ENCODE peak calls at places on chromosomes 16 and 17, in eight cellular contexts. P is NCI-H345; I is brain microvascular endothelial cell; Z is activated T-helper 1 cell treated with anti-CD3 and anti-CD28 coated beads, Interleukin-2, amount 50 U/mL, for 16 hours; D is adipocyte; G is BE2C; J is AG04450; Q is NCI-H2081. B is an unnamed sample.

GRCh38 chr17:50346313-50347086 is 574 bp downstream of the XYLT2 start:
- DNase-seq in Q (no peak), Z (peak), I (no peak), D (peak), P (peak), J (no peak), G (no peak), B (no peak)

GRCh38 chr17:79353548-79353947 is 257.3 kb downstream of the RBFOX3 start:
- DNase-seq in J (no peak), G (no peak), P (no peak), Z (no peak), I (no peak), D (no peak), Q (no peak), B (no peak)

GRCh38 chr17:64750891-64751677 is 89.0 kb upstream of the SMURF2 start:
- DNase-seq in G (no peak), D (no peak), J (no peak), Z (no peak), Q (no peak), P (no peak), I (no peak), B (no peak)

GRCh38 chr16:86664518-86665318 is 86.4 kb downstream of the FOXL1 start:
- DNase-seq in G (no peak), I (peak), Z (peak), Q (no peak), J (peak), P (no peak), D (peak), B (no peak)

GRCh38 chr16:543301-544164 is 16.0 kb downstream of the CAPN15 start:
- DNase-seq in Q (no peak), I (no peak), G (peak), Z (no peak), P (no peak), J (no peak), D (no peak), B (no peak)

GRCh38 chr17:74736423-74737298 is at the start of gene RAB37:
- DNase-seq in Z (no peak), J (no peak), G (peak), D (peak), Q (no peak), I (no peak), P (no peak), B (peak)

GRCh38 chr17:16900288-16900882 is 71.5 kb downstream of the TNFRSF13B start:
- DNase-seq in I (no peak), P (no peak), D (no peak), Z (no peak), J (no peak), G (no peak), Q (no peak), B (no peak)

GRCh38 chr17:76497979-76498885 is 3.0 kb downstream of the RHBDF2 start:
- DNase-seq in I (peak), D (peak), Z (no peak), P (no peak), Q (no peak), J (peak), G (peak), B (no peak)

GRCh38 chr16:79286646-79287423 is 313.7 kb downstream of the MAF start:
- DNase-seq in D (no peak), Q (peak), G (no peak), P (peak), Z (no peak), I (no peak), J (no peak), B (no peak)

GRCh38 chr17:72887917-72888316 is 204.6 kb downstream of the SLC39A11 start:
- DNase-seq in Z (no peak), J (no peak), P (no peak), Q (no peak), I (no peak), D (peak), G (no peak), B (no peak)

GRCh38 chr17:7651959-7652658 is 1.4 kb downstream of the ATP1B2 start:
- DNase-seq in I (no peak), G (no peak), J (no peak), Q (no peak), P (no peak), Z (no peak), D (no peak), B (no peak)

GRCh38 chr16:22284637-22285515 is 12.3 kb upstream of the POLR3E start:
- DNase-seq in D (peak), J (peak), I (peak), Z (no peak), G (no peak), P (no peak), Q (no peak), B (no peak)

GRCh38 chr16:50269061-50269705 is 2.8 kb downstream of the ADCY7 start:
- DNase-seq in G (no peak), D (no peak), P (no peak), Z (no peak), I (no peak), J (no peak), Q (no peak), B (no peak)

GRCh38 chr17:63113167-63113566 is 147.1 kb downstream of the TANC2 start:
- DNase-seq in J (no peak), Q (no peak), G (no peak), D (no peak), Z (no peak), I (no peak), P (no peak), B (no peak)

GRCh38 chr16:73396556-73396955 is 348.6 kb upstream of the ZFHX3 start:
- DNase-seq in I (no peak), J (no peak), Z (no peak), Q (no peak), D (no peak), G (no peak), P (no peak), B (no peak)

GRCh38 chr16:3716831-3717234 is 491 bp downstream of the TRAP1 start:
- DNase-seq in Z (no peak), G (peak), P (peak), Q (peak), J (no peak), D (peak), I (peak), B (no peak)

GRCh38 chr16:50747206-50747956 is 5.5 kb downstream of the CYLD start:
- DNase-seq in Q (no peak), P (peak), D (no peak), G (no peak), J (no peak), I (no peak), Z (no peak), B (peak)

GRCh38 chr16:81280393-81280792 is 34.4 kb upstream of the GAN start:
- DNase-seq in J (no peak), I (peak), P (no peak), G (no peak), Q (no peak), D (no peak), Z (no peak), B (no peak)

GRCh38 chr17:42436401-42436800 is 13.3 kb upstream of the CAVIN1 start:
- DNase-seq in I (peak), Z (no peak), Q (no peak), D (peak), G (no peak), J (peak), P (peak), B (no peak)

GRCh38 chr17:80106176-80106575 is 4.8 kb downstream of the GAA start:
- DNase-seq in Q (no peak), D (no peak), J (no peak), P (peak), Z (no peak), I (no peak), G (no peak), B (no peak)

GRCh38 chr16:77132051-77132618 is 58.9 kb upstream of the MON1B start:
- DNase-seq in Z (no peak), P (no peak), D (no peak), J (no peak), G (no peak), I (no peak), Q (no peak), B (no peak)

GRCh38 chr16:89242795-89243200 is 25.3 kb downstream of the ZNF778 start:
- DNase-seq in Q (peak), P (no peak), I (no peak), D (no peak), Z (no peak), J (no peak), G (no peak), B (no peak)

GRCh38 chr16:85195884-85196816 is 83.9 kb upstream of the CIBAR2 start:
- DNase-seq in D (no peak), Z (no peak), Q (no peak), I (no peak), J (no peak), P (no peak), G (peak), B (no peak)

GRCh38 chr17:48559609-48560451 is 14.9 kb upstream of the HOXB2 start:
- DNase-seq in P (no peak), G (no peak), J (no peak), I (no peak), Z (no peak), D (no peak), Q (no peak), B (no peak)

GRCh38 chr16:30437511-30438046 is 7.7 kb upstream of the DCTPP1 start:
- DNase-seq in Q (peak), I (no peak), Z (no peak), D (no peak), G (no peak), P (peak), J (no peak), B (no peak)

GRCh38 chr17:82384730-82385429 is 13.3 kb downstream of the UTS2R start:
- DNase-seq in Q (peak), D (peak), G (no peak), Z (no peak), P (peak), J (no peak), I (peak), B (no peak)

GRCh38 chr17:63366238-63366561 is 79.9 kb downstream of the CYB561 start:
- DNase-seq in Q (no peak), D (no peak), Z (no peak), I (no peak), P (no peak), J (no peak), G (no peak), B (no peak)

GRCh38 chr16:84810518-84811273 is 9.1 kb upstream of the CRISPLD2 start:
- DNase-seq in D (no peak), G (no peak), Q (no peak), P (no peak), J (no peak), Z (no peak), I (no peak), B (peak)

GRCh38 chr16:85002099-85002541 is 9.2 kb downstream of the ZDHHC7 start:
- DNase-seq in Z (no peak), J (no peak), P (no peak), D (no peak), I (peak), Q (no peak), G (no peak), B (no peak)

GRCh38 chr17:57600092-57600491 is 145.0 kb downstream of the CCDC182 start:
- DNase-seq in P (no peak), D (no peak), Z (no peak), J (no peak), G (no peak), I (no peak), Q (no peak), B (no peak)

B was measured in naive thymus-derived CD8-positive, alpha-beta T cell.